ENCODE peak calls at places on chromosomes 5 and 9, in six cellular contexts. T, P, D, E, V and H are unnamed samples.

GRCh38 chr5:59436364-59437158 is 457.0 kb downstream of the PDE4D start:
- DNase-seq in T (no peak), P (no peak), D (no peak), E (no peak), V (no peak), H (no peak)

GRCh38 chr5:150585781-150586461 is 54.5 kb upstream of the SYNPO start:
- DNase-seq in T (no peak), P (no peak), D (no peak), E (no peak), V (no peak), H (no peak)

GRCh38 chr5:151912360-151912759 is 12.3 kb downstream of the GLRA1 start:
- DNase-seq in T (no peak), P (no peak), D (no peak), E (no peak), V (no peak), H (no peak)

GRCh38 chr5:178221203-178221771 is 11.3 kb downstream of the PHYKPL start:
- DNase-seq in T (no peak), P (no peak), D (no peak), E (no peak), V (no peak), H (no peak)

GRCh38 chr5:172187118-172188032 is 649 bp downstream of the STK10 start:
- DNase-seq in T (peak), P (no peak), D (no peak), E (peak), V (peak), H (no peak)

GRCh38 chr9:18999173-18999785 is 33.7 kb downstream of the SAXO1 start:
- DNase-seq in T (no peak), P (no peak), D (no peak), E (no peak), V (no peak), H (no peak)

GRCh38 chr5:58366461-58366860 is 93.4 kb downstream of the PLK2 start:
- DNase-seq in T (no peak), P (no peak), D (no peak), E (no peak), V (no peak), H (no peak)

GRCh38 chr5:107431998-107432397 is 238.7 kb downstream of the EFNA5 start:
- DNase-seq in T (no peak), P (no peak), D (no peak), E (no peak), V (no peak), H (no peak)

GRCh38 chr9:4860383-4860782 is 67.6 kb downstream of the RCL1 start:
- DNase-seq in T (no peak), P (no peak), D (no peak), E (no peak), V (no peak), H (no peak)

GRCh38 chr9:27339661-27340295 is 42.8 kb upstream of the EQTN start:
- DNase-seq in T (no peak), P (no peak), D (no peak), E (no peak), V (no peak), H (peak)

GRCh38 chr9:33320568-33321261 is 30.4 kb downstream of the NFX1 start:
- DNase-seq in T (no peak), P (no peak), D (peak), E (peak), V (no peak), H (no peak)

GRCh38 chr5:55694152-55694830 is 17.8 kb downstream of the SLC38A9 start:
- DNase-seq in T (peak), P (no peak), D (no peak), E (peak), V (no peak), H (no peak)

GRCh38 chr9:109342878-109343277 is 22.0 kb upstream of the EPB41L4B start:
- DNase-seq in T (no peak), P (no peak), D (no peak), E (no peak), V (no peak), H (no peak)

GRCh38 chr9:136575626-136576268 is 29.9 kb upstream of the NOTCH1 start:
- DNase-seq in T (no peak), P (no peak), D (no peak), E (no peak), V (no peak), H (no peak)

GRCh38 chr5:149151717-149152116 is 10.4 kb downstream of the ABLIM3 start:
- DNase-seq in T (no peak), P (no peak), D (no peak), E (no peak), V (no peak), H (no peak)

GRCh38 chr9:108776920-108777650 is 78.7 kb downstream of the ACTL7B start:
- DNase-seq in T (no peak), P (no peak), D (no peak), E (no peak), V (no peak), H (no peak)

GRCh38 chr9:131393622-131394463 is at the start of gene PRRC2B:
- DNase-seq in T (peak), P (peak), D (peak), E (peak), V (peak), H (peak)

GRCh38 chr9:14799030-14799429 is 76.5 kb upstream of the CER1 start:
- DNase-seq in T (no peak), P (no peak), D (no peak), E (no peak), V (no peak), H (no peak)

GRCh38 chr9:117963493-117963892 is 259.3 kb downstream of the TLR4 start:
- DNase-seq in T (no peak), P (no peak), D (no peak), E (no peak), V (no peak), H (no peak)

GRCh38 chr9:118162711-118163110 is 458.5 kb downstream of the TLR4 start:
- DNase-seq in T (no peak), P (no peak), D (no peak), E (no peak), V (no peak), H (no peak)

GRCh38 chr5:17665836-17666235 is 31.6 kb downstream of the TAF11L14 start:
- DNase-seq in T (no peak), P (no peak), D (no peak), E (no peak), V (no peak), H (no peak)

GRCh38 chr9:113807173-113808061 is 68.7 kb upstream of the ZNF618 start:
- DNase-seq in T (peak), P (no peak), D (peak), E (peak), V (no peak), H (peak)

GRCh38 chr5:175288048-175288621 is 155.8 kb downstream of the DRD1 start:
- DNase-seq in T (no peak), P (no peak), D (no peak), E (peak), V (no peak), H (peak)

GRCh38 chr5:122815218-122815767 is 30.1 kb upstream of the SNX24 start:
- DNase-seq in T (no peak), P (no peak), D (no peak), E (no peak), V (no peak), H (no peak)

GRCh38 chr9:101115062-101115461 is 86.5 kb downstream of the PLPPR1 start:
- DNase-seq in T (no peak), P (no peak), D (no peak), E (no peak), V (no peak), H (no peak)

GRCh38 chr5:14753292-14753691 is 88.8 kb downstream of the OTULIN start:
- DNase-seq in T (no peak), P (no peak), D (no peak), E (no peak), V (no peak), H (no peak)

GRCh38 chr9:135349963-135350360 is 129.6 kb upstream of the PPP1R26 start:
- DNase-seq in T (no peak), P (no peak), D (no peak), E (no peak), V (no peak), H (no peak)

GRCh38 chr5:91302335-91302734 is 80.8 kb downstream of the ARRDC3 start:
- DNase-seq in T (no peak), P (no peak), D (peak), E (no peak), V (no peak), H (no peak)

GRCh38 chr9:132412089-132412488 is 2.1 kb downstream of the CFAP77 start:
- DNase-seq in T (peak), P (no peak), D (no peak), E (no peak), V (no peak), H (no peak)

GRCh38 chr5:86039351-86039750 is 578.4 kb upstream of the COX7C start:
- DNase-seq in T (no peak), P (no peak), D (no peak), E (no peak), V (no peak), H (no peak)

GRCh38 chr9:130817862-130818261 is 17.2 kb upstream of the ABL1 start:
- DNase-seq in T (no peak), P (no peak), D (no peak), E (no peak), V (no peak), H (no peak)

GRCh38 chr5:1801954-1802295 is 718 bp downstream of the NDUFS6 start:
- DNase-seq in T (peak), P (no peak), D (no peak), E (no peak), V (no peak), H (no peak)

GRCh38 chr9:86549434-86549833 is 195.2 kb upstream of the TUT7 start:
- DNase-seq in T (no peak), P (no peak), D (no peak), E (peak), V (no peak), H (no peak)

GRCh38 chr9:129674229-129674628 is 8.8 kb downstream of the PRRX2 start:
- DNase-seq in T (no peak), P (no peak), D (no peak), E (no peak), V (no peak), H (no peak)